ENCODE peak calls at places on chromosomes 16 and 17, in four cellular contexts. One of them, this sample, is unnamed.

GRCh38 chr16:19118938-19119431 is 5.2 kb downstream of the ITPRIPL2 start:
- DNase-seq in GM12891: no peak
- DNase-seq in GM12878: no peak
- DNase-seq in K562: peak; percentile 86
- DNase-seq in this sample: peak; percentile 41

GRCh38 chr16:27689711-27690110 is 139.8 kb downstream of the KATNIP start:
- DNase-seq in K562: no peak
- DNase-seq in GM12891: no peak
- DNase-seq in GM12878: no peak
- DNase-seq in this sample: no peak

GRCh38 chr17:8122391-8122922 is 1.4 kb downstream of the HES7 start:
- DNase-seq in GM12891: no peak
- DNase-seq in GM12878: no peak
- DNase-seq in K562: no peak
- DNase-seq in this sample: no peak

GRCh38 chr17:75908201-75908600 is 3.5 kb upstream of the MRPL38 start:
- DNase-seq in GM12891: no peak
- DNase-seq in K562: no peak
- DNase-seq in GM12878: no peak
- DNase-seq in this sample: no peak

GRCh38 chr17:2042355-2042929 is 620 bp downstream of the OVCA2 start:
- DNase-seq in GM12878: no peak
- DNase-seq in K562: peak; percentile 49
- DNase-seq in GM12891: no peak
- DNase-seq in this sample: no peak

GRCh38 chr17:62775876-62776275 is 32.2 kb downstream of the MARCHF10 start:
- DNase-seq in GM12891: no peak
- DNase-seq in K562: no peak
- DNase-seq in GM12878: no peak
- DNase-seq in this sample: no peak

GRCh38 chr17:31329221-31329620 is 7.8 kb upstream of the EVI2A start:
- DNase-seq in GM12878: no peak
- DNase-seq in GM12891: no peak
- DNase-seq in K562: no peak
- DNase-seq in this sample: no peak

GRCh38 chr17:73690581-73691135 is 46.4 kb upstream of the SDK2 start:
- DNase-seq in K562: peak; percentile 19
- DNase-seq in GM12891: no peak
- DNase-seq in GM12878: no peak
- DNase-seq in this sample: no peak

GRCh38 chr17:49994085-49995054 is 654 bp downstream of the DLX3 start:
- DNase-seq in K562: no peak
- DNase-seq in GM12891: no peak
- DNase-seq in GM12878: no peak
- DNase-seq in this sample: no peak

GRCh38 chr16:88560722-88561484 is 9.3 kb upstream of the ZC3H18 start:
- DNase-seq in GM12891: no peak
- DNase-seq in K562: peak; percentile 77
- DNase-seq in GM12878: no peak
- DNase-seq in this sample: no peak

GRCh38 chr16:23359092-23359760 is 57.1 kb downstream of the SCNN1B start:
- DNase-seq in GM12891: no peak
- DNase-seq in K562: no peak
- DNase-seq in GM12878: no peak
- DNase-seq in this sample: no peak

GRCh38 chr17:20924306-20924705 is 118.5 kb downstream of the USP22 start:
- DNase-seq in GM12878: no peak
- DNase-seq in K562: no peak
- DNase-seq in GM12891: no peak
- DNase-seq in this sample: no peak

GRCh38 chr17:77471984-77472836 is 331.4 kb downstream of the SEC14L1 start:
- DNase-seq in GM12878: no peak
- DNase-seq in GM12891: no peak
- DNase-seq in K562: peak; percentile 41
- DNase-seq in this sample: peak; percentile 22

GRCh38 chr16:17342031-17342430 is 128.7 kb downstream of the XYLT1 start:
- DNase-seq in GM12891: no peak
- DNase-seq in GM12878: no peak
- DNase-seq in K562: no peak
- DNase-seq in this sample: peak; percentile 92

GRCh38 chr16:17206712-17207111 is 264.0 kb downstream of the XYLT1 start:
- DNase-seq in GM12891: no peak
- DNase-seq in GM12878: no peak
- DNase-seq in K562: no peak
- DNase-seq in this sample: no peak

GRCh38 chr17:18185391-18185790 is 1.8 kb downstream of the ALKBH5 start:
- DNase-seq in K562: no peak
- DNase-seq in GM12878: no peak
- DNase-seq in GM12891: no peak
- DNase-seq in this sample: no peak

GRCh38 chr17:42872251-42872965 is 21.4 kb downstream of the AOC3 start:
- DNase-seq in GM12878: no peak
- DNase-seq in GM12891: no peak
- DNase-seq in K562: no peak
- DNase-seq in this sample: no peak

GRCh38 chr17:31158741-31159377 is 64.1 kb downstream of the NF1 start:
- DNase-seq in GM12878: no peak
- DNase-seq in K562: no peak
- DNase-seq in GM12891: no peak
- DNase-seq in this sample: no peak

GRCh38 chr17:76198702-76199101 is 41.6 kb downstream of the RNF157 start:
- DNase-seq in GM12878: no peak
- DNase-seq in GM12891: no peak
- DNase-seq in K562: no peak
- DNase-seq in this sample: no peak

GRCh38 chr17:50123649-50124349 is 6.2 kb downstream of the SAMD14 start:
- DNase-seq in GM12878: no peak
- DNase-seq in K562: no peak
- DNase-seq in GM12891: no peak
- DNase-seq in this sample: no peak

GRCh38 chr16:67463691-67464090 is 17.3 kb downstream of the ATP6V0D1 start:
- DNase-seq in GM12891: no peak
- DNase-seq in GM12878: no peak
- DNase-seq in K562: no peak
- DNase-seq in this sample: no peak

GRCh38 chr17:43368740-43369506 is 29.9 kb upstream of the ARL4D start:
- DNase-seq in K562: no peak
- DNase-seq in GM12878: no peak
- DNase-seq in GM12891: no peak
- DNase-seq in this sample: peak; percentile 88

GRCh38 chr17:12600349-12600748 is 65.3 kb upstream of the MYOCD start:
- DNase-seq in K562: no peak
- DNase-seq in GM12878: no peak
- DNase-seq in GM12891: no peak
- DNase-seq in this sample: no peak

GRCh38 chr17:56125830-56126819 is 27.1 kb upstream of the ANKFN1 start:
- DNase-seq in GM12891: no peak
- DNase-seq in K562: peak; percentile 37
- DNase-seq in GM12878: no peak
- DNase-seq in this sample: peak; percentile 60

GRCh38 chr16:28090646-28091377 is 27.3 kb upstream of the GSG1L start:
- DNase-seq in GM12878: no peak
- DNase-seq in K562: peak; percentile 47
- DNase-seq in GM12891: no peak
- DNase-seq in this sample: no peak

GRCh38 chr17:42347198-42347597 is 41.0 kb downstream of the STAT3 start:
- DNase-seq in GM12878: no peak
- DNase-seq in GM12891: no peak
- DNase-seq in K562: no peak
- DNase-seq in this sample: no peak

GRCh38 chr17:44610331-44610730 is 45.9 kb upstream of the MEIOC start:
- DNase-seq in GM12878: no peak
- DNase-seq in K562: no peak
- DNase-seq in GM12891: no peak
- DNase-seq in this sample: no peak

GRCh38 chr17:77885678-77886386 is 72.7 kb upstream of the TNRC6C start:
- DNase-seq in K562: no peak
- DNase-seq in GM12891: no peak
- DNase-seq in GM12878: no peak
- DNase-seq in this sample: no peak

DNA sequence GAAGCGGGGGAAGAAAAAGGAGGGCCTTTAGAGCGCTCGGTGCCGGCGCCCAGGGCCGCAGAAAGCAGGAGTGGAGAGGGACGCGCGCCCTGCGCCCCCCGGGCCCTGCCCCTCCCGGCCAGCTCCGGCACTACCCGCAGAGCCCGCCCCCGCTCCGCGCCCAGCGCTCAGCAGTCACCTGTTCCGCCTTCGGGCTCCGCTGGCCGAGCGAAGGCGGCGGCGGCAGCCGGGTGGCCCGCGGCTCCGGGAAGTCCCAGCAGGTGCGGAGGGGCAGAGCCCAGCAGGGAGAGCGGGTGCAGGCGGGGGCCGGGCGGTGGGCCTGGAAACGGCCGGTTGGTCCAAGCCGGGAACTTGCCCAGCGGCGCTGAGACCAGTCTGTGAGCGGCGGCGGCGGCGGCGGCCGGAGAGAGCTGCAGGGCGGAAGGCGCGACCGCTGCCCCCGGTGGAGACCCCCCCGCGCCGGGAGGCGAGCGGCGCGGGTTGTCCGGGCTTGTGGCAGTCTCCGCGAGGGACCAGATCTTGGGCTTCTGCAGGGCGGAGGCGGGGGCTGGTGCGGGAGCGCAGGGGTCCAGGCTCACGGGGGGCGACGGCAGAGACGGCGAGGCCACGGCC is 2.2 kb downstream of the IRX3 start:
- DNase-seq in GM12878: no peak
- DNase-seq in GM12891: no peak
- DNase-seq in K562: no peak
- DNase-seq in this sample: peak; percentile 16
- TF ChIP-seq SPI1 in GM12878: no peak
- TF ChIP-seq SPI1 in GM12891: no peak
- TF ChIP-seq SPI1 in K562: no peak
- TF ChIP-seq SPI1 in this sample: no peak

DNA sequence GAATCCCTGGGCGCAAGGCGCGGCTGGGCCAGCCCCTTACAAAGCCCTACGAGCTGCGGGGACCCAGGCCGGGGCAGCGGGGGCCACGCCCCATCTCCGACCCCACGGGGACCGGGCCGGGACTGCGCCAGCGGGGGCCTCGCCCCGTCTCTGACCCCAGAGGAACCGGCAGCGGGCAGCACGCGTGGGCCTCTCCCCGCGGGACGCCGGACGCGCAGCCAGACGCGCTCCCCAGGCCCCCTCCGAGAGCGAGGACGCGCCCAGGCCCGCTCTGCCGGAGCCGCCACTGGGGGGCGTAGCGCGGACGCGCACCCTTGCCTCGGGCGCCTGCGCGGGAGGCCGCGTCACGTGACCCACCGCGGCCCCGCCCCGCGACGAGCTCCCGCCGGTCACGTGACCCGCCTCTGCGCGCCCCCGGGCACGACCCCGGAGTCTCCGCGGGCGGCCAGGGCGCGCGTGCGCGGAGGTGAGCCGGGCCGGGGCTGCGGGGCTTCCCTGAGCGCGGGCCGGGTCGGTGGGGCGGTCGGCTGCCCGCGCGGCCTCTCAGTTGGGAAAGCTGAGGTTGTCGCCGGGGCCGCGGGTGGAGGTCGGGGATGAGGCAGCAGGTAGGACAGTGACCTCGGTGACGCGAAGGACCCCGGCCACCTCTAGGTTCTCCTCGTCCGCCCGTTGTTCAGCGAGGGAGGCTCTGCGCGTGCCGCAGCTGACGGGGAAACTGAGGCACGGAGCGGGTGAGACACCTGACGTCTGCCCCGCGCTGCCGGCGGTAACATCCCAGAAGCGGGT is at the start of gene GAA:
- DNase-seq in K562: peak; percentile 86
- DNase-seq in GM12891: peak; percentile 100
- DNase-seq in GM12878: peak; percentile 28
- DNase-seq in this sample: peak; percentile 67
- TF ChIP-seq POLR2AphosphoS5 in K562: no peak
- TF ChIP-seq POLR2AphosphoS5 in GM12891: no peak
- TF ChIP-seq POLR2AphosphoS5 in GM12878: no peak
- TF ChIP-seq POLR2AphosphoS5 in this sample: no peak

GRCh38 chr16:73480381-73480780 is 432.5 kb upstream of the ZFHX3 start:
- DNase-seq in GM12891: no peak
- DNase-seq in GM12878: no peak
- DNase-seq in K562: no peak
- DNase-seq in this sample: no peak
- TF ChIP-seq SPI1 in GM12891: no peak
- TF ChIP-seq SPI1 in GM12878: no peak
- TF ChIP-seq SPI1 in K562: no peak
- TF ChIP-seq SPI1 in this sample: no peak

DNA sequence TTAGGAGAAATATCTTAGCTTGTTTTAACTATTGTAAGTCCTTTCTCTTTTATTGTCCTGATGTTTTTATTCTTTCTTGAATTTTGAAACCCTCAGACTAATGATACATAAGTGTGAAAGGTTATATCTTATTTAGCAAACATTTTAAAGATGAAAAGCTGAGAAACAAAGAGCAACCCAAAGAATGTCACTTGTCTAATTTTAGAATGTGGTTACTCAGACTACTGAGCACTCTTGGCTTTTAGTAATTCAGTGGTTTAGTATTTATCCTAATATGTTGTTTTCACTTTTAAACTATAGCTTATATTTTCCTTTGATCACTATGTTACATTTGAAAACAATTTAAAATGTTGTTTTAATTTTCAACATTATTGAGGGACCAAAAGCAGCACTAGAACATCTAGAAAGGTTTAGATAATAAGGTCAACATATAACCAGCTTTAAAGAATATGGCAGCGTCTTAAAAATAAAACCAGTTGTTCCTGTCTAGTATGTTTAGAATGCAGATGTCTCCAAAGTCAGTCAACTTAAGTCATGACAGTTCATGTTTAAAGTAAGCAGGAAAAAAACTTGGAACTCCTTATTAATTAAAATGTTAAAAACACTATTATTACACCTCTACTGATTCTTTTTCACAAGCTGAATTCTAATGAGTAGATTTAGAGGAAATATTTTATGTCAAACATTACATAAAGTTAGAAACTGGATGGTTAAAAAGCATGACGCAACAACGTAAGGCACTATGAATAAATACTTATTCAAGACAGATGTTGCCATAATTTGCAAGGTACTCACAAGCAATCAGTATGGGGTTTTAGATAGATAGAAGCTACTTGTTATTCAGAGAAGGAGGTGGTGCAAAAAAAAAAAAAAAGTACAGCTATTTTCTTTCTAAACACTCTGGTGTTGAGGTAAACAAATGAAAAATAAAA is 2.4 kb downstream of the MBTD1 start:
- DNase-seq in K562: no peak
- DNase-seq in GM12878: no peak
- DNase-seq in GM12891: no peak
- DNase-seq in this sample: no peak
- TF ChIP-seq POLR2AphosphoS5 in K562: no peak
- TF ChIP-seq POLR2AphosphoS5 in GM12878: no peak
- TF ChIP-seq POLR2AphosphoS5 in GM12891: no peak
- TF ChIP-seq POLR2AphosphoS5 in this sample: no peak